ENCODE peak calls at places on chromosome 18, in six cellular contexts. One of them, this sample, is unnamed.

GRCh38 chr18:13256444-13257305 is 38.1 kb downstream of the LDLRAD4 start:
- DNase-seq in left lung: no peak
- DNase-seq in HFFc6: no peak
- DNase-seq in CD4-positive, alpha-beta T cell: no peak
- DNase-seq in hepatocyte: no peak
- DNase-seq in RWPE1: no peak
- DNase-seq in this sample: no peak

GRCh38 chr18:22471546-22472131 is 53.9 kb upstream of the CTAGE1 start:
- DNase-seq in RWPE1: no peak
- DNase-seq in HFFc6: peak
- DNase-seq in hepatocyte: peak
- DNase-seq in CD4-positive, alpha-beta T cell: no peak
- DNase-seq in left lung: no peak
- DNase-seq in this sample: no peak

GRCh38 chr18:46073474-46074331 is 1.6 kb upstream of the PSTPIP2 start:
- DNase-seq in RWPE1: no peak
- DNase-seq in HFFc6: peak
- DNase-seq in left lung: no peak
- DNase-seq in hepatocyte: peak
- DNase-seq in CD4-positive, alpha-beta T cell: peak
- DNase-seq in this sample: peak

GRCh38 chr18:79575891-79576685 is 103.5 kb upstream of the CTDP1 start:
- DNase-seq in HFFc6: no peak
- DNase-seq in RWPE1: no peak
- DNase-seq in hepatocyte: peak
- DNase-seq in left lung: peak
- DNase-seq in CD4-positive, alpha-beta T cell: no peak
- DNase-seq in this sample: no peak

GRCh38 chr18:21584391-21584790 is 16.1 kb downstream of the ESCO1 start:
- DNase-seq in CD4-positive, alpha-beta T cell: no peak
- DNase-seq in hepatocyte: no peak
- DNase-seq in left lung: no peak
- DNase-seq in RWPE1: no peak
- DNase-seq in HFFc6: no peak
- DNase-seq in this sample: no peak

GRCh38 chr18:41096504-41096903 is 858.5 kb upstream of the PIK3C3 start:
- DNase-seq in RWPE1: no peak
- DNase-seq in left lung: no peak
- DNase-seq in CD4-positive, alpha-beta T cell: no peak
- DNase-seq in hepatocyte: peak
- DNase-seq in HFFc6: peak
- DNase-seq in this sample: no peak

GRCh38 chr18:70491734-70492348 is 203.0 kb downstream of the SOCS6 start:
- DNase-seq in RWPE1: peak
- DNase-seq in CD4-positive, alpha-beta T cell: no peak
- DNase-seq in left lung: no peak
- DNase-seq in HFFc6: peak
- DNase-seq in hepatocyte: peak
- DNase-seq in this sample: peak

GRCh38 chr18:21853020-21853419 is 112.4 kb downstream of the MIB1 start:
- DNase-seq in hepatocyte: no peak
- DNase-seq in RWPE1: no peak
- DNase-seq in left lung: no peak
- DNase-seq in HFFc6: no peak
- DNase-seq in CD4-positive, alpha-beta T cell: no peak
- DNase-seq in this sample: no peak

GRCh38 chr18:47075098-47075883 is 39.9 kb upstream of the ELOA2 start:
- DNase-seq in CD4-positive, alpha-beta T cell: no peak
- DNase-seq in left lung: no peak
- DNase-seq in RWPE1: peak
- DNase-seq in HFFc6: peak
- DNase-seq in hepatocyte: peak
- DNase-seq in this sample: no peak

GRCh38 chr18:433960-434359 is 66.5 kb downstream of the COLEC12 start:
- DNase-seq in CD4-positive, alpha-beta T cell: no peak
- DNase-seq in hepatocyte: no peak
- DNase-seq in left lung: no peak
- DNase-seq in RWPE1: no peak
- DNase-seq in HFFc6: no peak
- DNase-seq in this sample: no peak

GRCh38 chr18:25533088-25533676 is 181.2 kb upstream of the ZNF521 start:
- DNase-seq in hepatocyte: no peak
- DNase-seq in HFFc6: no peak
- DNase-seq in RWPE1: no peak
- DNase-seq in CD4-positive, alpha-beta T cell: no peak
- DNase-seq in left lung: no peak
- DNase-seq in this sample: no peak

GRCh38 chr18:5543854-5544389 is at the start of gene EPB41L3:
- DNase-seq in hepatocyte: peak
- DNase-seq in HFFc6: no peak
- DNase-seq in RWPE1: no peak
- DNase-seq in CD4-positive, alpha-beta T cell: peak
- DNase-seq in left lung: peak
- DNase-seq in this sample: peak

GRCh38 chr18:54020346-54020745 is 204.1 kb downstream of the MBD2 start:
- DNase-seq in HFFc6: no peak
- DNase-seq in RWPE1: no peak
- DNase-seq in hepatocyte: no peak
- DNase-seq in CD4-positive, alpha-beta T cell: no peak
- DNase-seq in left lung: no peak
- DNase-seq in this sample: no peak

GRCh38 chr18:22558945-22559385 is 141.2 kb upstream of the CTAGE1 start:
- DNase-seq in HFFc6: no peak
- DNase-seq in hepatocyte: peak
- DNase-seq in RWPE1: peak
- DNase-seq in left lung: peak
- DNase-seq in CD4-positive, alpha-beta T cell: no peak
- DNase-seq in this sample: peak

GRCh38 chr18:45353530-45353929 is 261.7 kb upstream of the SLC14A2 start:
- DNase-seq in hepatocyte: peak
- DNase-seq in CD4-positive, alpha-beta T cell: no peak
- DNase-seq in RWPE1: peak
- DNase-seq in left lung: no peak
- DNase-seq in HFFc6: no peak
- DNase-seq in this sample: no peak

GRCh38 chr18:32509121-32509520 is 38.4 kb upstream of the GAREM1 start:
- DNase-seq in left lung: no peak
- DNase-seq in HFFc6: no peak
- DNase-seq in CD4-positive, alpha-beta T cell: no peak
- DNase-seq in RWPE1: no peak
- DNase-seq in hepatocyte: no peak
- DNase-seq in this sample: no peak

GRCh38 chr18:33307520-33307919 is 133.0 kb downstream of the CCDC178 start:
- DNase-seq in HFFc6: no peak
- DNase-seq in left lung: no peak
- DNase-seq in hepatocyte: no peak
- DNase-seq in RWPE1: no peak
- DNase-seq in CD4-positive, alpha-beta T cell: no peak
- DNase-seq in this sample: no peak

GRCh38 chr18:52963481-52963880 is 623.5 kb downstream of the DCC start:
- DNase-seq in left lung: no peak
- DNase-seq in hepatocyte: no peak
- DNase-seq in RWPE1: no peak
- DNase-seq in HFFc6: no peak
- DNase-seq in CD4-positive, alpha-beta T cell: no peak
- DNase-seq in this sample: no peak

GRCh38 chr18:54580202-54580729 is 10.8 kb upstream of the DYNAP start:
- DNase-seq in HFFc6: no peak
- DNase-seq in RWPE1: no peak
- DNase-seq in CD4-positive, alpha-beta T cell: no peak
- DNase-seq in hepatocyte: no peak
- DNase-seq in left lung: no peak
- DNase-seq in this sample: no peak

GRCh38 chr18:73669299-73669698 is 478.3 kb downstream of the FBXO15 start:
- DNase-seq in CD4-positive, alpha-beta T cell: no peak
- DNase-seq in RWPE1: peak
- DNase-seq in hepatocyte: no peak
- DNase-seq in HFFc6: no peak
- DNase-seq in left lung: no peak
- DNase-seq in this sample: no peak

GRCh38 chr18:54416459-54416858 is 58.8 kb downstream of the C18orf54 start:
- DNase-seq in HFFc6: peak
- DNase-seq in hepatocyte: peak
- DNase-seq in CD4-positive, alpha-beta T cell: no peak
- DNase-seq in left lung: no peak
- DNase-seq in RWPE1: no peak
- DNase-seq in this sample: no peak

GRCh38 chr18:392926-393325 is 107.6 kb downstream of the COLEC12 start:
- DNase-seq in HFFc6: no peak
- DNase-seq in left lung: no peak
- DNase-seq in CD4-positive, alpha-beta T cell: no peak
- DNase-seq in RWPE1: no peak
- DNase-seq in hepatocyte: no peak
- DNase-seq in this sample: no peak

GRCh38 chr18:48852292-48852691 is 98.5 kb downstream of the SMAD7 start:
- DNase-seq in left lung: no peak
- DNase-seq in CD4-positive, alpha-beta T cell: no peak
- DNase-seq in hepatocyte: no peak
- DNase-seq in HFFc6: no peak
- DNase-seq in RWPE1: no peak
- DNase-seq in this sample: no peak

GRCh38 chr18:48853588-48853987 is 97.2 kb downstream of the SMAD7 start:
- DNase-seq in hepatocyte: no peak
- DNase-seq in HFFc6: no peak
- DNase-seq in CD4-positive, alpha-beta T cell: no peak
- DNase-seq in RWPE1: no peak
- DNase-seq in left lung: no peak
- DNase-seq in this sample: no peak

GRCh38 chr18:48850891-48851302 is 99.9 kb downstream of the SMAD7 start:
- DNase-seq in left lung: no peak
- DNase-seq in CD4-positive, alpha-beta T cell: no peak
- DNase-seq in RWPE1: no peak
- DNase-seq in hepatocyte: no peak
- DNase-seq in HFFc6: no peak
- DNase-seq in this sample: no peak

GRCh38 chr18:48852792-48853191 is 98.0 kb downstream of the SMAD7 start:
- DNase-seq in hepatocyte: no peak
- DNase-seq in RWPE1: no peak
- DNase-seq in HFFc6: no peak
- DNase-seq in left lung: no peak
- DNase-seq in CD4-positive, alpha-beta T cell: peak
- DNase-seq in this sample: no peak

DNA sequence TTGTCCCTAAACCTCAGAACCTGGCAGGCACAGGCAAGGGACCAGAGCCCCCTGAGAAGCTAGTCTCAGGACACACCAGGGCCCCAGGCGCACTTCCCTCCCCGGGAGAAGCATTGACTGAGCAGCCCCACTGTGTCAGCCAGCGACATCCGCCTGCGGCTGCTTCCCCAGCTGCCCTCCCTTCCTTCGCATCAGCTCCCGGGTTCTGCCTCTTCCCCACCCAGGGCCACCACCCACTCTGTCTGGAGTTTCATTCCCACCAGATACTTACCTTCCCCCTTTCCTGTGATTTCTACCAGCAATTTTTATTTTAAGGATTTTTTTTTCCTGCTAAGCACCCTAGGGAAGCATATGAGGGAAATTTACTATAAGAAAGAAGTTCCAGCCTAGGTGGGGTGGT is 99.2 kb downstream of the SMAD7 start:
- DNase-seq in HFFc6: no peak
- DNase-seq in CD4-positive, alpha-beta T cell: no peak
- DNase-seq in left lung: peak
- DNase-seq in hepatocyte: no peak
- DNase-seq in RWPE1: no peak
- DNase-seq in this sample: no peak
- TF ChIP-seq CTCF in HFFc6: no peak
- TF ChIP-seq CTCF in CD4-positive, alpha-beta T cell: no peak
- TF ChIP-seq CTCF in left lung: no peak
- TF ChIP-seq CTCF in hepatocyte: no peak
- TF ChIP-seq CTCF in RWPE1: no peak
- TF ChIP-seq CTCF in this sample: no peak

GRCh38 chr18:57437782-57438668 is 2.9 kb downstream of the ONECUT2 start:
- DNase-seq in left lung: peak
- DNase-seq in CD4-positive, alpha-beta T cell: no peak
- DNase-seq in hepatocyte: peak
- DNase-seq in HFFc6: peak
- DNase-seq in RWPE1: peak
- DNase-seq in this sample: peak
- TF ChIP-seq CTCF in left lung: peak
- TF ChIP-seq CTCF in CD4-positive, alpha-beta T cell: no peak
- TF ChIP-seq CTCF in hepatocyte: peak
- TF ChIP-seq CTCF in HFFc6: peak
- TF ChIP-seq CTCF in RWPE1: peak
- TF ChIP-seq CTCF in this sample: peak

GRCh38 chr18:3916082-3916481 is 466.1 kb downstream of the TGIF1 start:
- DNase-seq in left lung: no peak
- DNase-seq in RWPE1: no peak
- DNase-seq in CD4-positive, alpha-beta T cell: no peak
- DNase-seq in hepatocyte: no peak
- DNase-seq in HFFc6: no peak
- DNase-seq in this sample: no peak

GRCh38 chr18:3921826-3922225 is 471.9 kb downstream of the TGIF1 start:
- DNase-seq in RWPE1: no peak
- DNase-seq in hepatocyte: no peak
- DNase-seq in HFFc6: no peak
- DNase-seq in left lung: no peak
- DNase-seq in CD4-positive, alpha-beta T cell: no peak
- DNase-seq in this sample: no peak

GRCh38 chr18:3923750-3924149 is 473.8 kb downstream of the TGIF1 start:
- DNase-seq in RWPE1: peak
- DNase-seq in CD4-positive, alpha-beta T cell: no peak
- DNase-seq in hepatocyte: no peak
- DNase-seq in HFFc6: peak
- DNase-seq in left lung: no peak
- DNase-seq in this sample: no peak

GRCh38 chr18:3920832-3921231 is 470.9 kb downstream of the TGIF1 start:
- DNase-seq in CD4-positive, alpha-beta T cell: no peak
- DNase-seq in HFFc6: no peak
- DNase-seq in hepatocyte: no peak
- DNase-seq in left lung: no peak
- DNase-seq in RWPE1: no peak
- DNase-seq in this sample: no peak

GRCh38 chr18:3919396-3920061 is 469.6 kb downstream of the TGIF1 start:
- DNase-seq in HFFc6: no peak
- DNase-seq in left lung: no peak
- DNase-seq in hepatocyte: no peak
- DNase-seq in CD4-positive, alpha-beta T cell: no peak
- DNase-seq in RWPE1: no peak
- DNase-seq in this sample: no peak
- TF ChIP-seq CTCF in HFFc6: no peak
- TF ChIP-seq CTCF in left lung: no peak
- TF ChIP-seq CTCF in hepatocyte: no peak
- TF ChIP-seq CTCF in CD4-positive, alpha-beta T cell: no peak
- TF ChIP-seq CTCF in RWPE1: no peak
- TF ChIP-seq CTCF in this sample: no peak

DNA sequence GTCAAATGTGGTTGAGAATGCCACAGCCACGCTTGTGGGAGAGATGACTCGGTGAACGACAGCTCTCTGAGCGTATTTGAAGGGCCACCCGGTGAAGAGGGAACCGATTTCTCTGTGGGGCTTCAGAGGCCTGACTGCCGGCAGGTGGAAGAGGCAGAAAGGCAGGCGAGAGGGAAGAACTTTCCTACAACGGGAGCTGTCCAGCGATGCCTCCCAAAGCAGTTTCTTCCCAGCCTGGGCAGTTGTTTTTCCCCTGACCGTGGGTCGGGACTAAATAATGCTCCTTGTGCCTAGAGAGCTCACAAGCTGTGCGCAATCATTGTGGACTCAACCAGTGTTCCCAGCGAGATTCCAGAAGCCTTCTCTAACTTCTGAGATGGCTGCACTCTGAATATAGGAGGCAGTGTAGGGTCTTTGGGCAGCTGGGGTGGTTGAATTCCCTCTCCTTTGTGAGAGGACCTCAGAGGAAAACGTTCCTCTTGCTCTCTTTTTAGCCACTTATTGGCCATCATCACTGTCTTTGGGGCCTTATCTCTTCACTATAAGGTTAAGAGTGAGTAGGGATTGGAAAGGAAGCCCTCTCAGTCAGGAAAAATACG is 702 bp downstream of the SEC11C start:
- DNase-seq in CD4-positive, alpha-beta T cell: no peak
- DNase-seq in left lung: no peak
- DNase-seq in hepatocyte: peak
- DNase-seq in HFFc6: peak
- DNase-seq in RWPE1: peak
- DNase-seq in this sample: no peak
- TF ChIP-seq CTCF in CD4-positive, alpha-beta T cell: no peak
- TF ChIP-seq CTCF in left lung: no peak
- TF ChIP-seq CTCF in hepatocyte: no peak
- TF ChIP-seq CTCF in HFFc6: no peak
- TF ChIP-seq CTCF in RWPE1: no peak
- TF ChIP-seq CTCF in this sample: peak

This sample was measured in progenitor cell of endocrine pancreas.